ENCODE peak calls at places on chromosomes 11 and 22, in five cellular contexts. V is mammary epithelial cell, X is prostate gland, Y is tibial artery, Q is A549. J is an unnamed sample.

GRCh38 chr11:73760066-73760679 is 701 bp downstream of the RAB6A start:
- DNase-seq in V (peak; percentile 18), X (peak; percentile 23), Y (peak; percentile 76), Q (peak; percentile 48), J (peak; percentile 84)

GRCh38 chr22:37804886-37805857 is 2.6 kb upstream of the GCAT start:
- DNase-seq in V (peak; percentile 79), X (peak; percentile 85), Y (peak; percentile 94), Q (peak; percentile 87), J (peak; percentile 97)

GRCh38 chr11:126214446-126215240 is 3.1 kb downstream of the FAM118B start:
- DNase-seq in V (no peak), X (peak; percentile 20), Y (no peak), Q (peak; percentile 23), J (no peak)

GRCh38 chr11:70680781-70681281 is 282.5 kb downstream of the CTTN start:
- DNase-seq in V (no peak), X (no peak), Y (no peak), Q (no peak), J (no peak)

GRCh38 chr11:47412152-47412746 is 3.9 kb downstream of the SLC39A13 start:
- DNase-seq in V (no peak), X (no peak), Y (no peak), Q (peak; percentile 68), J (peak; percentile 86)

GRCh38 chr11:47276923-47277322 is 7.0 kb downstream of the MADD start:
- DNase-seq in V (no peak), X (no peak), Y (no peak), Q (no peak), J (no peak)

GRCh38 chr11:57213282-57214086 is 23.6 kb downstream of the APLNR start:
- DNase-seq in V (no peak), X (no peak), Y (no peak), Q (no peak), J (no peak)

GRCh38 chr22:33921576-33922181 is 1.4 kb upstream of the LARGE1 start:
- DNase-seq in V (peak; percentile 67), X (peak; percentile 52), Y (peak; percentile 78), Q (peak; percentile 17), J (peak; percentile 89)

GRCh38 chr11:296976-297665 is 2.2 kb downstream of the IFITM5 start:
- DNase-seq in V (no peak), X (no peak), Y (peak; percentile 61), Q (no peak), J (peak; percentile 71)

GRCh38 chr22:30556388-30556787 is 9.8 kb upstream of the SEC14L6 start:
- DNase-seq in V (no peak), X (no peak), Y (no peak), Q (peak; percentile 43), J (no peak)

GRCh38 chr11:73157141-73158010 is 15.3 kb upstream of the FCHSD2 start:
- DNase-seq in V (no peak), X (no peak), Y (peak; percentile 87), Q (no peak), J (peak; percentile 89)

GRCh38 chr11:5004429-5005274 is 10.0 kb downstream of the OR51L1 start:
- DNase-seq in V (peak; percentile 63), X (peak; percentile 39), Y (no peak), Q (peak; percentile 62), J (no peak)

GRCh38 chr22:27150530-27150909 is 493.1 kb downstream of the MIAT start:
- DNase-seq in V (no peak), X (no peak), Y (no peak), Q (no peak), J (no peak)

GRCh38 chr11:45087761-45088160 is 58.7 kb upstream of the PRDM11 start:
- DNase-seq in V (no peak), X (no peak), Y (no peak), Q (no peak), J (no peak)

GRCh38 chr11:47918370-47918690 is 62.0 kb upstream of the PTPRJ start:
- DNase-seq in V (no peak), X (no peak), Y (no peak), Q (no peak), J (no peak)

GRCh38 chr11:2483426-2483825 is 38.6 kb downstream of the KCNQ1 start:
- DNase-seq in V (no peak), X (no peak), Y (no peak), Q (no peak), J (no peak)

GRCh38 chr11:57456960-57457642 is 3.2 kb upstream of the RTN4RL2 start:
- DNase-seq in V (peak; percentile 68), X (peak; percentile 83), Y (peak; percentile 94), Q (peak; percentile 91), J (peak; percentile 96)

GRCh38 chr22:23478175-23478574 is 101.9 kb downstream of the IGLL1 start:
- DNase-seq in V (peak; percentile 19), X (no peak), Y (no peak), Q (no peak), J (no peak)

GRCh38 chr11:3201112-3201581 is 17.5 kb downstream of the MRGPRG start:
- DNase-seq in V (no peak), X (no peak), Y (peak; percentile 58), Q (no peak), J (peak; percentile 38)

GRCh38 chr11:107648247-107648646 is 57.3 kb downstream of the ELMOD1 start:
- DNase-seq in V (no peak), X (no peak), Y (no peak), Q (no peak), J (no peak)

GRCh38 chr11:36492724-36493304 is 17.3 kb downstream of the TRAF6 start:
- DNase-seq in V (peak; percentile 26), X (no peak), Y (no peak), Q (peak; percentile 68), J (no peak)

GRCh38 chr22:38768036-38768435 is 12.2 kb upstream of the SUN2 start:
- DNase-seq in V (no peak), X (no peak), Y (peak; percentile 63), Q (no peak), J (no peak)

GRCh38 chr11:90629251-90629806 is 406.5 kb upstream of the CHORDC1 start:
- DNase-seq in V (no peak), X (no peak), Y (no peak), Q (no peak), J (no peak)

GRCh38 chr22:34427841-34428240 is 507.6 kb upstream of the LARGE1 start:
- DNase-seq in V (peak; percentile 24), X (no peak), Y (no peak), Q (no peak), J (no peak)

GRCh38 chr22:44342347-44342956 is 29.7 kb upstream of the SHISAL1 start:
- DNase-seq in V (no peak), X (no peak), Y (no peak), Q (no peak), J (no peak)

GRCh38 chr11:133656100-133656635 is 123.9 kb upstream of the OPCML start:
- DNase-seq in V (no peak), X (no peak), Y (no peak), Q (no peak), J (no peak)
- H3K4me3 ChIP-seq in V (no peak overlapping the region), X (no peak overlapping the region), Y (no peak overlapping the region), Q (no peak overlapping the region), J (no peak overlapping the region)

DNA sequence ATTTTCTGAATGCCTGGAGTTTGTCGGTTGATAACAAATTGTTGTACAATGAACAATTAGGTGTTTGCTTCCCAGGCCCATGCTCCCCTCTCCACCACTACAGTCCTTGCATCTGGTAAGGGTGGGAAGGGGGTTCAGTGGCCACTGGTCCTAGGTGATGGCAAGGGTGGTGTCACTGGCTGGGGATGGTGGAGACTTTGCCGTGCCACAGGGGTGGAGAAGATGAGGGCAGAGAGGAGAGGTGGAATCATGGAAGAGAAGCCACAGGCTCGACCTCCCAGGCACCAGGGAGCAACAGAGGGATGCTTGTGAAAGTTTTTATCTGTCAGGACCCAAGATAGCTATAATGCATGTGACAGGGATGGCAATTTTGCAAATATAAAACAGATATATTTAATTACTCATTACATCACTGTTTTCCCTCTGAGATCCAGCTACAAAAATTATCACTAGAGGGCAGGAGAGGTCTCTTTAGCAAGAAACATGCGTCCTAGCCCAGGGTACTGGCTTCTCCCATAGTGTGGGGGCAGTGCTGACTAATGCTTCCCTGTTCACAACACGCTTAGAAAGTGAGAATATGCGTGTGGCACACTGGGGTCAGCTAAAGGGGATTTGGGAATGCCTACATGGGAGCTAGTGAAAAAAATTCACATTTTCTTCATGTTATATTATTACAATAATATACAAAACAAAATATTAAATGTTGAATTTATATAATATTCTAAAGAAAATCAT is 49.0 kb upstream of the AMPD3 start:
- DNase-seq in V (peak; percentile 68), X (peak; percentile 65), Y (peak; percentile 79), Q (peak; percentile 90), J (peak; percentile 81)
- H3K27ac ChIP-seq in V (peak overlapping the region; percentile 15), X (no peak overlapping the region), Y (no peak overlapping the region), Q (peak overlapping the region; percentile 75), J (no peak overlapping the region)

GRCh38 chr11:62928011-62928410 is 6.8 kb upstream of the CHRM1 start:
- DNase-seq in V (no peak), X (no peak), Y (peak; percentile 42), Q (no peak), J (no peak)
- H3K4me3 ChIP-seq in V (no peak overlapping the region), X (no peak overlapping the region), Y (no peak overlapping the region), Q (no peak overlapping the region), J (no peak overlapping the region)

GRCh38 chr22:18066181-18066859 is 11.5 kb upstream of the PEX26 start:
- DNase-seq in V (no peak), X (no peak), Y (no peak), Q (no peak), J (peak; percentile 32)

GRCh38 chr22:18068991-18069390 is 8.8 kb upstream of the PEX26 start:
- DNase-seq in V (no peak), X (no peak), Y (no peak), Q (no peak), J (no peak)

GRCh38 chr22:18067121-18067520 is 10.7 kb upstream of the PEX26 start:
- DNase-seq in V (no peak), X (no peak), Y (no peak), Q (no peak), J (peak; percentile 47)

GRCh38 chr22:18068381-18068988 is 9.3 kb upstream of the PEX26 start:
- DNase-seq in V (no peak), X (no peak), Y (peak; percentile 75), Q (no peak), J (peak; percentile 59)

DNA sequence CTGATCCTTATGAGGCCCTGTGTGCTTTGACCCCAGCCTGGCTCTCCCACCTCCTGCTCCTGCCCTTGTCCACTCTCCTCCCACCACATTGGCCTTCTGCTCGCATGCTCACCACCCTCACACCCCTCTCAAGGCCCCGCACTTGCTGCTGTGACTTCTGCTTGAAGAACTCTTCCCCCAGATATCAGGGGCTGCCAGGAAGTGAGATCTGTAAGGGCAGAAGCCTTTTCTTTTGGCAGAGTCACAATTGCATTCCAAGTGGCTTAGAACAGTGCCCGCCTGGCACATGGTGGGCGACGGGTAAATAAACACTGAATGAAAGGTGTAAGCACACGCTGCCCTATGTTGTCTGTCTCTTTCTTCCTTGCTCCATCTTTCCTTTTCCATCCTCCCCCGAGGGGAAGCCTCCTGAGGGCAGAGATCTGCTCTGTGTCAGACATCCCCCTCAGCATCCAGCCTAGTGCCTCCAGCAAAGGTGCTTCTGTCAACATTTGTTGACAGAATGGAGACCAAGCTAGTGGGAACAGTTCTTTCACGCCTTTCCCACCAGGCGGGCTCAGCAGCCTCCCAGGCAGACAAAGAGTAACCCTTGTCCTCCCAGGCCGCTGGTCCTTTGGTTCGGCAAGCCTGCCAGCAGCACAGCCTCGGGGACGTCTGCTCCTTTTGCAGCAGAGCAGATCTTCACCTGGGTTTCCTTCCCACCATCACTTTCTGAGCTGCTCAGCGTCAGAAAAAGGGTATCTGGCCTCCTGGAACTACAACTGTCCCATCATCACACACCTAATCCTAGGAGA is 10.0 kb upstream of the PEX26 start:
- DNase-seq in V (no peak), X (no peak), Y (peak; percentile 70), Q (no peak), J (peak; percentile 78)
- H3K27ac ChIP-seq in V (no peak overlapping the region), X (peak overlapping the region; percentile 86), Y (peak overlapping the region; percentile 84), Q (peak overlapping the region; percentile 42), J (peak overlapping the region; percentile 100)

GRCh38 chr22:41766476-41766875 is 34.0 kb upstream of the CCDC134 start:
- DNase-seq in V (no peak), X (no peak), Y (no peak), Q (no peak), J (no peak)
- H3K4me3 ChIP-seq in V (no peak overlapping the region), X (no peak overlapping the region), Y (no peak overlapping the region), Q (no peak overlapping the region), J (no peak overlapping the region)

GRCh38 chr11:112382561-112382960 is 121.9 kb upstream of the PLET1 start:
- DNase-seq in V (no peak), X (no peak), Y (no peak), Q (no peak), J (no peak)
- H3K27ac ChIP-seq in V (no peak overlapping the region), X (no peak overlapping the region), Y (no peak overlapping the region), Q (no peak overlapping the region), J (no peak overlapping the region)

J was measured in aorta.